ENCODE peak calls at places on chromosomes 6 and 20, in ten cellular contexts. A, G, H, F, I, J, U, K, O and B are unnamed samples.

GRCh38 chr6:145310116-145310515 is 425.2 kb downstream of the EPM2A start:
- DNase-seq in A (no peak), G (no peak), H (no peak), F (no peak), I (no peak), J (no peak), U (peak; percentile 94), K (peak; percentile 44), O (peak; percentile 68), B (peak; percentile 33)

GRCh38 chr6:3031857-3032256 is 32.2 kb downstream of the NQO2 start:
- DNase-seq in A (no peak), G (no peak), H (no peak), F (no peak), I (no peak), J (no peak), U (no peak), K (no peak), O (no peak), B (no peak)

GRCh38 chr6:106080106-106081095 is 5.7 kb upstream of the PRDM1 start:
- DNase-seq in A (no peak), G (no peak), H (no peak), F (no peak), I (no peak), J (no peak), U (no peak), K (no peak), O (no peak), B (no peak)

GRCh38 chr6:138773177-138774091 is at the start of gene CCDC28A:
- DNase-seq in A (peak; percentile 78), G (peak; percentile 92), H (peak; percentile 90), F (peak; percentile 80), I (peak; percentile 92), J (peak; percentile 87), U (peak; percentile 96), K (peak; percentile 96), O (peak; percentile 93), B (peak; percentile 83)

GRCh38 chr6:111522393-111523020 is 39.5 kb upstream of the REV3L start:
- DNase-seq in A (no peak), G (no peak), H (no peak), F (no peak), I (no peak), J (no peak), U (no peak), K (no peak), O (no peak), B (no peak)

GRCh38 chr6:166282394-166283032 is 25.7 kb downstream of the PRR18 start:
- DNase-seq in A (no peak), G (no peak), H (no peak), F (no peak), I (no peak), J (no peak), U (no peak), K (no peak), O (no peak), B (no peak)

GRCh38 chr20:36205026-36205425 is 31.3 kb upstream of the AAR2 start:
- DNase-seq in A (no peak), G (no peak), H (no peak), F (no peak), I (no peak), J (no peak), U (no peak), K (no peak), O (no peak), B (no peak)

GRCh38 chr6:161109366-161109765 is 117.8 kb downstream of the MAP3K4 start:
- DNase-seq in A (no peak), G (no peak), H (no peak), F (no peak), I (no peak), J (no peak), U (no peak), K (no peak), O (no peak), B (no peak)

GRCh38 chr6:40320947-40321346 is 266.2 kb downstream of the LRFN2 start:
- DNase-seq in A (no peak), G (no peak), H (no peak), F (no peak), I (no peak), J (no peak), U (no peak), K (no peak), O (no peak), B (no peak)

GRCh38 chr6:78243519-78243918 is 590.7 kb downstream of the MEI4 start:
- DNase-seq in A (no peak), G (no peak), H (peak; percentile 34), F (no peak), I (no peak), J (no peak), U (no peak), K (peak; percentile 17), O (no peak), B (no peak)

GRCh38 chr20:57426831-57427230 is 35.6 kb downstream of the RBM38 start:
- DNase-seq in A (no peak), G (no peak), H (no peak), F (no peak), I (no peak), J (no peak), U (no peak), K (no peak), O (no peak), B (no peak)